ENCODE peak calls at places on chromosomes 13 and 19, in eight cellular contexts. One of them, this sample, is unnamed. For H3K27me3, the result is how much of the 10 kb centered on the place peaks cover.

GRCh38 chr13:52348081-52348480 is 57.9 kb downstream of the THSD1 start:
- DNase-seq in heart right ventricle: peak
- DNase-seq in AG04450: peak
- DNase-seq in psoas muscle: no peak
- DNase-seq in endodermal cell: no peak
- DNase-seq in stomach: no peak
- DNase-seq in cardiac muscle cell: no peak
- DNase-seq in esophagus squamous epithelium: no peak
- DNase-seq in this sample: peak

GRCh38 chr19:56942749-56943148 is 102.2 kb upstream of the PEG3 start:
- DNase-seq in heart right ventricle: peak
- DNase-seq in AG04450: no peak
- DNase-seq in psoas muscle: peak
- DNase-seq in endodermal cell: peak
- DNase-seq in stomach: peak
- DNase-seq in cardiac muscle cell: peak
- DNase-seq in esophagus squamous epithelium: no peak
- DNase-seq in this sample: no peak

GRCh38 chr19:39846678-39847486 is 703 bp upstream of the FBL start:
- DNase-seq in heart right ventricle: no peak
- DNase-seq in AG04450: no peak
- DNase-seq in psoas muscle: no peak
- DNase-seq in endodermal cell: peak
- DNase-seq in stomach: no peak
- DNase-seq in cardiac muscle cell: peak
- DNase-seq in esophagus squamous epithelium: no peak
- DNase-seq in this sample: no peak

GRCh38 chr19:39837978-39838377 is 4.0 kb upstream of the DYRK1B start:
- DNase-seq in heart right ventricle: no peak
- DNase-seq in AG04450: no peak
- DNase-seq in psoas muscle: no peak
- DNase-seq in endodermal cell: no peak
- DNase-seq in stomach: no peak
- DNase-seq in cardiac muscle cell: no peak
- DNase-seq in esophagus squamous epithelium: no peak
- DNase-seq in this sample: no peak

GRCh38 chr13:39159393-39159792 is 121.1 kb downstream of the NHLRC3 start:
- DNase-seq in heart right ventricle: no peak
- DNase-seq in AG04450: no peak
- DNase-seq in psoas muscle: no peak
- DNase-seq in endodermal cell: no peak
- DNase-seq in stomach: no peak
- DNase-seq in cardiac muscle cell: no peak
- DNase-seq in esophagus squamous epithelium: no peak
- DNase-seq in this sample: no peak

GRCh38 chr13:30572859-30573275 is 44.9 kb upstream of the USPL1 start:
- DNase-seq in heart right ventricle: peak
- DNase-seq in AG04450: no peak
- DNase-seq in psoas muscle: no peak
- DNase-seq in endodermal cell: no peak
- DNase-seq in stomach: no peak
- DNase-seq in cardiac muscle cell: peak
- DNase-seq in esophagus squamous epithelium: no peak
- DNase-seq in this sample: no peak

GRCh38 chr19:30854661-30855060 is 482.5 kb downstream of the ZNF536 start:
- DNase-seq in heart right ventricle: no peak
- DNase-seq in AG04450: no peak
- DNase-seq in psoas muscle: no peak
- DNase-seq in endodermal cell: no peak
- DNase-seq in stomach: no peak
- DNase-seq in cardiac muscle cell: no peak
- DNase-seq in esophagus squamous epithelium: no peak
- DNase-seq in this sample: no peak

GRCh38 chr13:102354011-102354410 is 47.8 kb downstream of the FGF14 start:
- DNase-seq in heart right ventricle: no peak
- DNase-seq in AG04450: no peak
- DNase-seq in psoas muscle: no peak
- DNase-seq in endodermal cell: no peak
- DNase-seq in stomach: no peak
- DNase-seq in cardiac muscle cell: no peak
- DNase-seq in esophagus squamous epithelium: no peak
- DNase-seq in this sample: no peak

GRCh38 chr19:52725528-52725961 is 9.3 kb downstream of the ZNF611 start:
- DNase-seq in heart right ventricle: no peak
- DNase-seq in AG04450: no peak
- DNase-seq in psoas muscle: no peak
- DNase-seq in endodermal cell: no peak
- DNase-seq in stomach: no peak
- DNase-seq in cardiac muscle cell: no peak
- DNase-seq in esophagus squamous epithelium: no peak
- DNase-seq in this sample: no peak

GRCh38 chr13:33303885-33304284 is 18.3 kb upstream of the STARD13 start:
- DNase-seq in heart right ventricle: no peak
- DNase-seq in AG04450: no peak
- DNase-seq in psoas muscle: no peak
- DNase-seq in endodermal cell: no peak
- DNase-seq in stomach: no peak
- DNase-seq in cardiac muscle cell: no peak
- DNase-seq in esophagus squamous epithelium: no peak
- DNase-seq in this sample: no peak

GRCh38 chr13:113814435-113814821 is 49.4 kb downstream of the GAS6 start:
- DNase-seq in heart right ventricle: no peak
- DNase-seq in AG04450: no peak
- DNase-seq in psoas muscle: no peak
- DNase-seq in endodermal cell: no peak
- DNase-seq in stomach: no peak
- DNase-seq in cardiac muscle cell: no peak
- DNase-seq in esophagus squamous epithelium: no peak
- DNase-seq in this sample: no peak

GRCh38 chr19:8324186-8325050 is 3.1 kb downstream of the RPS28 start:
- DNase-seq in heart right ventricle: peak
- DNase-seq in AG04450: no peak
- DNase-seq in psoas muscle: peak
- DNase-seq in endodermal cell: peak
- DNase-seq in stomach: no peak
- DNase-seq in cardiac muscle cell: no peak
- DNase-seq in esophagus squamous epithelium: no peak
- DNase-seq in this sample: no peak

GRCh38 chr19:53558404-53558803 is 20.5 kb downstream of the ZNF331 start:
- DNase-seq in heart right ventricle: no peak
- DNase-seq in AG04450: no peak
- DNase-seq in psoas muscle: no peak
- DNase-seq in endodermal cell: no peak
- DNase-seq in stomach: no peak
- DNase-seq in cardiac muscle cell: no peak
- DNase-seq in esophagus squamous epithelium: no peak
- DNase-seq in this sample: no peak

GRCh38 chr19:40607898-40608621 is 6.9 kb downstream of the LTBP4 start:
- DNase-seq in heart right ventricle: no peak
- DNase-seq in AG04450: no peak
- DNase-seq in psoas muscle: no peak
- DNase-seq in endodermal cell: peak
- DNase-seq in stomach: no peak
- DNase-seq in cardiac muscle cell: no peak
- DNase-seq in esophagus squamous epithelium: no peak
- DNase-seq in this sample: no peak

GRCh38 chr19:3324405-3324856 is 42.0 kb upstream of the NFIC start:
- DNase-seq in heart right ventricle: no peak
- DNase-seq in AG04450: no peak
- DNase-seq in psoas muscle: peak
- DNase-seq in endodermal cell: peak
- DNase-seq in stomach: peak
- DNase-seq in cardiac muscle cell: no peak
- DNase-seq in esophagus squamous epithelium: no peak
- DNase-seq in this sample: no peak

GRCh38 chr13:42746846-42747245 is 34.5 kb upstream of the FAM216B start:
- DNase-seq in heart right ventricle: no peak
- DNase-seq in AG04450: no peak
- DNase-seq in psoas muscle: no peak
- DNase-seq in endodermal cell: no peak
- DNase-seq in stomach: no peak
- DNase-seq in cardiac muscle cell: no peak
- DNase-seq in esophagus squamous epithelium: no peak
- DNase-seq in this sample: no peak

GRCh38 chr19:8610041-8610927 is at the start of gene ADAMTS10:
- DNase-seq in heart right ventricle: no peak
- DNase-seq in AG04450: no peak
- DNase-seq in psoas muscle: no peak
- DNase-seq in endodermal cell: peak
- DNase-seq in stomach: no peak
- DNase-seq in cardiac muscle cell: peak
- DNase-seq in esophagus squamous epithelium: no peak
- DNase-seq in this sample: no peak

GRCh38 chr19:10238172-10238783 is 7.1 kb upstream of the S1PR2 start:
- DNase-seq in heart right ventricle: peak
- DNase-seq in AG04450: peak
- DNase-seq in psoas muscle: peak
- DNase-seq in endodermal cell: no peak
- DNase-seq in stomach: peak
- DNase-seq in cardiac muscle cell: no peak
- DNase-seq in esophagus squamous epithelium: no peak
- DNase-seq in this sample: no peak

GRCh38 chr13:36362251-36362650 is 16.1 kb upstream of the SPART start:
- DNase-seq in heart right ventricle: no peak
- DNase-seq in AG04450: peak
- DNase-seq in psoas muscle: no peak
- DNase-seq in endodermal cell: no peak
- DNase-seq in stomach: no peak
- DNase-seq in cardiac muscle cell: no peak
- DNase-seq in esophagus squamous epithelium: no peak
- DNase-seq in this sample: no peak

DNA sequence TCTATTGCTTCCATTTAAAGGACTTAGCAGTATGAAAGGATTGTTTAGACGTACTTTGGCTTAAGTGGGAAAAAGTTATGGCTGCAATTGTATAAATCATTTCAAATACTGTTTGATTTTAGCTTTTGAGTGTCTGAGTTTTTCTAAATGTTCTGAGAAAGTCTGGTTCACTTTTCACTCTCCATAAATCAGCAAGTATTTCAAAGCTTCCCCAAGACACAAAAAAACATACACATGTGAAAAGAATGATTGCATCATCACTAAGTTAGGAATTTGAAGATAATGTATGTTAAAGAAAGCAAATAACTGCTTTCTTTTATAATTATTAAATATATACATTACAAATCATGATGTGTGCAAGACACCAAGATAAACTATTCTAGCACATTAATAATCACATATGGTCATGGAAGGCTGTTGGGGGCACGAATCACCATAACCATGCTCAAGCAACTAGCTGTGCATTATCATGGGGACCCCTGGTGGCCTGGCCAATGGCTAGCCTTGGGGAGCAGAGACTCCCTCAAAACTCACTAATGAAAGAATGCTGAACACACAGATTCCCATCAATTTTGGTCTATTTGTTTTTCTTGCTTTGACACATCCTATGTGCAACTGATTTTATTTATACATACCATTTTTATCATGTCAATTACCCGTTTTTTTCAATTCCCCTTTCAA is 111.1 kb downstream of the MIPEP start:
- DNase-seq in heart right ventricle: no peak
- DNase-seq in AG04450: no peak
- DNase-seq in psoas muscle: no peak
- DNase-seq in endodermal cell: no peak
- DNase-seq in stomach: no peak
- DNase-seq in cardiac muscle cell: no peak
- DNase-seq in esophagus squamous epithelium: no peak
- DNase-seq in this sample: no peak
- TF ChIP-seq CTCF in heart right ventricle: peak
- TF ChIP-seq CTCF in AG04450: peak
- TF ChIP-seq CTCF in psoas muscle: no peak
- TF ChIP-seq CTCF in endodermal cell: no peak
- TF ChIP-seq CTCF in stomach: no peak
- TF ChIP-seq CTCF in cardiac muscle cell: peak
- TF ChIP-seq CTCF in esophagus squamous epithelium: no peak
- TF ChIP-seq CTCF in this sample: peak

GRCh38 chr19:38488096-38488495 is 54.6 kb downstream of the RYR1 start:
- DNase-seq in heart right ventricle: no peak
- DNase-seq in AG04450: no peak
- DNase-seq in psoas muscle: no peak
- DNase-seq in endodermal cell: no peak
- DNase-seq in stomach: no peak
- DNase-seq in cardiac muscle cell: no peak
- DNase-seq in esophagus squamous epithelium: no peak
- DNase-seq in this sample: no peak
- H3K4me3 ChIP-seq in heart right ventricle: no peak
- H3K4me3 ChIP-seq in AG04450: no peak
- H3K4me3 ChIP-seq in psoas muscle: no peak
- H3K4me3 ChIP-seq in endodermal cell: no peak
- H3K4me3 ChIP-seq in stomach: no peak
- H3K4me3 ChIP-seq in cardiac muscle cell: no peak
- H3K4me3 ChIP-seq in esophagus squamous epithelium: no peak
- H3K4me3 ChIP-seq in this sample: no peak

DNA sequence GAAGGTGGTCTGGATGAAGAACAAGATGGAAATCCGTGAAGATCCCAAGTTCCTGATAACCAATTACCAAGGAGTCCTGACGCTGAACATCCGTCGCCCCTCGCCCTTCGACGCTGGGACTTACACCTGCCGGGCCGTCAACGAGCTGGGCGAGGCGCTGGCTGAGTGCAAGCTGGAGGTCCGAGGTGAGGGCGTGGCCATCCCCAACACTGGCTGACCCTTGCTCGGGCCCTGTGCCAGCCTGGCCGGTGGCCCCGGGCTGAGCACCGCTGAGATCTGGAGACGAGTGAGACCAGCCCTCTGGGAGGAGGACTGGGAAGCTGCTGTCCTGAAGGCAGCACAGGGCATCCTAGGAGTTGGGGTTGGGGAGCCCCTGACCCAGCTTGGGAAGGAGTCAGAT is 12.0 kb upstream of the EMC10 start:
- DNase-seq in heart right ventricle: no peak
- DNase-seq in AG04450: no peak
- DNase-seq in psoas muscle: no peak
- DNase-seq in endodermal cell: peak
- DNase-seq in stomach: no peak
- DNase-seq in cardiac muscle cell: no peak
- DNase-seq in esophagus squamous epithelium: no peak
- DNase-seq in this sample: no peak
- H3K27me3 ChIP-seq in heart right ventricle: under half
- H3K27me3 ChIP-seq in AG04450: under half
- H3K27me3 ChIP-seq in psoas muscle: under half
- H3K27me3 ChIP-seq in endodermal cell: under half
- H3K27me3 ChIP-seq in stomach: under half
- H3K27me3 ChIP-seq in cardiac muscle cell: under half
- H3K27me3 ChIP-seq in esophagus squamous epithelium: half or more
- H3K27me3 ChIP-seq in this sample: under half

DNA sequence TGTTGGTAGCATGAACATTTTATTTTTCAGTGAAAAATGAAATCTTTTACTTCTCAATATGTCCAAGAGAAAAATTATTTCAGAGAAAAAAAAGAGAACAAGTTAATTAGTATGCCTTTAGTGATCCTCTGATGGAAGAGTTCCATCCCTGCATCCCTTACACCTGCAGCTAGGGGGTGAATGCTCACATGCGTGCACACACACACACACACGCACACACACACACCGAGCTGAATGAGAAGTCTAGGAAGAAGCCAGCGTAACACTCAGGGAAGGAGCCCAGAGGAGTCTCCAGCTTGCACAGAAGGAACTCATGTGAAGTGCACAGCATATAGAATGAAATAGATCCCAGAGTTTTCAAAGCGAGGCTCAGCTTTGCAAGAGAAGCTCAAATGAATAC is 510.5 kb downstream of the IRS2 start:
- DNase-seq in heart right ventricle: no peak
- DNase-seq in AG04450: no peak
- DNase-seq in psoas muscle: peak
- DNase-seq in endodermal cell: peak
- DNase-seq in stomach: no peak
- DNase-seq in cardiac muscle cell: peak
- DNase-seq in esophagus squamous epithelium: no peak
- DNase-seq in this sample: no peak
- TF ChIP-seq CTCF in heart right ventricle: no peak
- TF ChIP-seq CTCF in AG04450: peak
- TF ChIP-seq CTCF in psoas muscle: no peak
- TF ChIP-seq CTCF in endodermal cell: peak
- TF ChIP-seq CTCF in stomach: no peak
- TF ChIP-seq CTCF in cardiac muscle cell: no peak
- TF ChIP-seq CTCF in esophagus squamous epithelium: no peak
- TF ChIP-seq CTCF in this sample: peak

This sample was measured in BJ.